ENCODE peak calls at places on chromosomes 13 and 19, in four cellular contexts. W, H, G and E are unnamed samples.

GRCh38 chr19:32489971-32490370 is 84.4 kb downstream of the DPY19L3 start:
- DNase-seq in W (no peak), G (no peak), H (no peak), E (no peak)

GRCh38 chr19:42488783-42489521 is 39.3 kb downstream of the CEACAM1 start:
- DNase-seq in W (no peak), G (no peak), H (no peak), E (no peak)

GRCh38 chr19:34232566-34233481 is 21.5 kb upstream of the GARRE1 start:
- DNase-seq in H (peak), W (peak), G (peak), E (peak)

GRCh38 chr13:76383671-76384461 is 502.3 kb downstream of the KCTD12 start:
- DNase-seq in H (no peak), G (peak), W (peak), E (peak)

GRCh38 chr13:84607614-84608013 is 725.3 kb upstream of the SLITRK1 start:
- DNase-seq in G (peak), W (peak), H (no peak), E (peak)

GRCh38 chr13:44969858-44970484 is 19.3 kb downstream of the NUFIP1 start:
- DNase-seq in G (peak), W (peak), H (no peak), E (peak)

GRCh38 chr19:5354403-5354802 is 13.8 kb upstream of the PTPRS start:
- DNase-seq in G (no peak), W (no peak), H (no peak), E (no peak)

GRCh38 chr19:44846455-44847143 is 502 bp downstream of the NECTIN2 start:
- DNase-seq in G (no peak), W (peak), H (peak), E (no peak)

GRCh38 chr13:40190656-40191100 is 475.8 kb downstream of the FOXO1 start:
- DNase-seq in G (peak), H (peak), W (peak), E (peak)

GRCh38 chr13:32150794-32151193 is 119.2 kb downstream of the FRY start:
- DNase-seq in G (peak), H (peak), W (peak), E (no peak)

GRCh38 chr13:36432106-36432544 is at the start of gene CCNA1:
- DNase-seq in W (no peak), H (no peak), G (no peak), E (no peak)

GRCh38 chr19:51274371-51274770 is 23.5 kb downstream of the SIGLECL1 start:
- DNase-seq in H (no peak), G (no peak), W (no peak), E (no peak)

GRCh38 chr19:11963566-11964355 is 1.1 kb upstream of the ZNF763 start:
- DNase-seq in W (peak), H (peak), G (no peak), E (no peak)

GRCh38 chr19:16015805-16016173 is 60.5 kb upstream of the TPM4 start:
- DNase-seq in H (no peak), W (no peak), G (no peak), E (no peak)

GRCh38 chr13:77506874-77507273 is 28.6 kb upstream of the SCEL start:
- DNase-seq in H (no peak), G (no peak), W (peak), E (no peak)

GRCh38 chr13:36998624-36999041 is 507 bp downstream of the ALG5 start:
- DNase-seq in G (no peak), H (peak), W (no peak), E (no peak)

GRCh38 chr13:57862879-57863278 is 231.3 kb downstream of the PCDH17 start:
- DNase-seq in W (no peak), G (no peak), H (no peak), E (no peak)

GRCh38 chr13:89827552-89827951 is 1519.9 kb upstream of the MIR17HG start:
- DNase-seq in G (no peak), W (no peak), H (no peak), E (no peak)

GRCh38 chr13:28750187-28751045 is 31.6 kb upstream of the SLC46A3 start:
- DNase-seq in W (no peak), H (no peak), G (no peak), E (no peak)

GRCh38 chr13:19862511-19863313 is 737 bp downstream of the ZMYM5 start:
- DNase-seq in W (peak), G (no peak), H (peak), E (no peak)

GRCh38 chr13:66339214-66339613 is 890.9 kb downstream of the PCDH9 start:
- DNase-seq in G (no peak), W (no peak), H (no peak), E (no peak)

GRCh38 chr19:49585023-49585422 is 3.9 kb downstream of the PRRG2 start:
- DNase-seq in H (no peak), W (no peak), G (no peak), E (no peak)

GRCh38 chr13:30868806-30869470 is 37.1 kb upstream of the MEDAG start:
- DNase-seq in W (peak), H (no peak), G (no peak), E (no peak)

GRCh38 chr19:50629801-50630200 is 9.9 kb downstream of the SYT3 start:
- DNase-seq in W (no peak), G (no peak), H (no peak), E (no peak)

GRCh38 chr13:32267836-32268439 is 47.2 kb downstream of the ZAR1L start:
- DNase-seq in W (no peak), H (peak), G (no peak), E (no peak)

GRCh38 chr13:37608750-37609339 is 10.3 kb upstream of the POSTN start:
- DNase-seq in W (peak), H (no peak), G (no peak), E (no peak)

GRCh38 chr13:28631792-28632191 is 27.1 kb upstream of the POMP start:
- DNase-seq in H (no peak), W (no peak), G (no peak), E (no peak)

GRCh38 chr13:29954082-29955043 is 103.9 kb upstream of the UBL3 start:
- DNase-seq in W (no peak), G (no peak), H (no peak), E (no peak)

GRCh38 chr13:103277099-103277498 is 210.9 kb upstream of the SLC10A2 start:
- DNase-seq in G (no peak), W (no peak), H (no peak), E (no peak)

GRCh38 chr19:32880607-32881006 is 11.0 kb upstream of the SLC7A9 start:
- DNase-seq in G (no peak), H (no peak), W (no peak), E (no peak)

GRCh38 chr13:52070929-52071523 is 46.5 kb downstream of the UTP14C start:
- DNase-seq in H (no peak), G (no peak), W (peak), E (peak)

DNA sequence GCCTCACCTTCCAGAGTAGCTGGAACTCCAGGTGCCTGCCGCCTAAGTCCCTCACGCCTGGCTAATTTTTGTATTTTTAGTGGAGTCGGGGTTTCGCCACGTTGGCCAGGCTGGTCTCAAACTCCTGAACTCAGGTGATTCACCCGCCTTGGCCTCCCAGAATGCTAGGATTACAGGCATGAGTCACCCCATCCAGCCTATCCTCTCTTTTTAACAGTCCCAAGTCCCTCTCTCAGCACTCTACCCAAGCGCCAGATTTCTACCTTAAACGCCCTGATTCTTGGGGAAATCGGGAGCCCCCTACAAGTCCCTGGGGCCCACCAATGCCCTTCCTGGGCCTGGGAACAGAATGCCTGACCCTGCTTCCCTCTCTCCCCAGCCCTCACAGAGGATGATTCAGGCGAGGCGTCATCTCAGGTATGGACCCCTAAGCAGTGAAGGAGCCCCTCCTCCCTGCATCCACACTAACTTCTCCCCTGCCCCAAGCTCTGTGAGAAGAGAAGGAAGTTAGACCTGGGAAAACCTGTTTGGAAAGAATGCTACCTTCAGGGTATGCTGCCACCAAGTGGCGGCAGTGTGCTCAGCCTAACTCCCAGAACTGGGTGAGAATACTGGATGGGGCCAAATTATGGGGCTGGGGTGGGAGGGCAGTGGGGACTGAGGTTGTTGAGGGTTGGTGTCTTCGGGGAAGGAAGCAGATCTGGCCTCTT is 20.8 kb upstream of the EBI3 start:
- DNase-seq in W (peak), H (peak), G (no peak), E (no peak)
- TF ChIP-seq CTCF in W (peak), H (no peak), G (peak), E (peak)

DNA sequence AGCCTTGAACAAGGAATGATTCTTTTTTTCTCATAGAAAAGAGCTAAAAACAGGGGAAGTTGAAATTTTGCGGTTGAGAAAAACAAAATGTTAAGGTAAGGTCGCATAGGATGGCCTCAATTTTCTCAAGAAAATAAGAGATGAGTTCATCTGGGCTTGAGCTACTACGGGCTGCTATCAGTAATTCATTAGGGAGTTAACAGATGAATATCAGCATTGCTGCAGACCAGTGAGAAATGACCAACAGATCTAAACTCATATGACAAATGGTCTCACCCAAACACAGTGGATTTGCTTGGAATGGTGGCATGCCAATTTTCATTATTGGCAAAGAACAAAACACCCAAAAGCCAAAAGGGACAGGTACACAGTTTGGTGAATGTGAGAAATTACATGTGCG is 56.6 kb downstream of the GPC6 start:
- DNase-seq in W (no peak), H (no peak), G (no peak), E (no peak)
- H3K4me3 ChIP-seq in W (no peak), H (no peak), G (no peak), E (no peak)

DNA sequence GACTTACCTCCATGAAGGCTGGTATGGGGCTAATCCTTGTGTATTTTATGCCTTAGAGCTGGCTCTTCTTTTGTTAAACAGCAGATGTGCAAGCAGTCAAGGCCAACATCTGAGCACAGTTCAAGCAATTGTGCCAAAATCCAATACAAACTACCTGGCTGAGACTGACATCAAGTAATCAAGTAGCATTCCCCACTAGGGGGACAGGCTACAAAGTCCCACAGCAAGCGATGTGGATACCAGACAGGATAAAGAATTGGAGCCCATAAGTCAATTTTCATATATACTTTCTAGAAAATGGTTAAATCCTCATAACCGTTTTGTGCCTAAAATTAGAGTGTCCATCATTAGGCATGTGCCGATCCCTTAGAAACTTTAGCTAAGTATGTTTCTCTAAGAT is 675.8 kb downstream of the DIAPH3 start:
- DNase-seq in G (no peak), W (no peak), H (no peak), E (no peak)
- TF ChIP-seq CTCF in G (no peak), W (peak), H (no peak), E (peak)

DNA sequence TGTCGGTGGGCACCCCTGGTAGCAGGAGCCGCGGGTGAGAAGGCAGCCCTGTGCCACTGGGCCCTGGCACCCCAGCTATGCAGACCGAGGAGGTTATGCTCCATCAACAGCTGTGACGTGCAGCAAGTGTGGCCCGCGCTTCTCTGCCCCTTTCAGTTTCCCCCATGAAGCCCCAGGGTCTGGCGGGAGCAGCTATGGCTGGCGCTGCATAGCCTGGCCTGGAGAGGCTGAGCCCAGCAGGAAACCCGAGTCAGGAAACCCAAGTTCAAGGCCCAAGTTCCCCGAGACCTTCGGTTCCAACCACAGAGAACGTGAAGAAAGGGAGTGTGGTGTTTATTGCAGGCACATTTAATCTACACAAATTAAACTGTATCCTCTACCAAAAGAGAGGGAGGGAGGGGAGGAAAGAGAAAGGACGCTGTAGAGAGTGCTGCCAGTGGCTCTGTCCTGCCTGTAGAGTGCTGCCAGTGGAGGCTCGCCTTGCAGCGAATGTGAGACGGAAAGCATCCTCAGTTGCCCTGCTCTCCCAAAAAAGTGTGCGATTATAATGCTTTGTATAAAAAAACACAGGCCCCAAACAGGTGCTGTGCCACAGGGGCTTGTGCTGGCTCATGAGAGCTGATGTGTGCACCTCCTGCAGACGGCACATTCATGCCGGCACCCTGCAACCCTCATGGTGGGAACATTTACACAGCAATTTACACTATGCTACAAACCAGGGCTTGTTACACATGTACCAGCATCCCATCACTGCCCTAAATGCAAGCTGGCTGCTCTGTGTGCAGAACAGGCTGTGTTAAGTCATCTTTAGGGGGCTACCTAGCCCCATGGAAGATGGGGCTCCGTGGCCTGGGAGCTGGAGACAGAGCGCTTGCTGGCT is 16.3 kb downstream of the POP4 start:
- DNase-seq in H (no peak), G (no peak), W (peak), E (no peak)
- H3K4me3 ChIP-seq in H (no peak), G (no peak), W (no peak), E (no peak)

GRCh38 chr13:60990032-60990733 is 425.5 kb downstream of the PCDH20 start:
- DNase-seq in W (no peak), G (no peak), H (no peak), E (no peak)
- TF ChIP-seq CTCF in W (no peak), G (no peak), H (no peak), E (no peak)

GRCh38 chr13:61414136-61414535 is 1.5 kb downstream of the PCDH20 start:
- DNase-seq in H (no peak), G (no peak), W (no peak), E (no peak)
- H3K4me3 ChIP-seq in H (no peak), G (peak), W (peak), E (no peak)

GRCh38 chr13:49549289-49549688 is 36.1 kb downstream of the RCBTB1 start:
- DNase-seq in H (no peak), W (no peak), G (no peak), E (no peak)
- TF ChIP-seq CTCF in H (no peak), W (no peak), G (peak), E (peak)

GRCh38 chr19:43675269-43675879 is 5.4 kb upstream of the PLAUR start:
- DNase-seq in H (peak), W (peak), G (no peak), E (no peak)
- H3K4me3 ChIP-seq in H (no peak), W (no peak), G (no peak), E (no peak)

GRCh38 chr13:61954092-61954491 is 538.4 kb upstream of the PCDH20 start:
- DNase-seq in G (peak), W (peak), H (no peak), E (no peak)
- TF ChIP-seq CTCF in G (peak), W (peak), H (no peak), E (no peak)